ENCODE peak calls at places on chromosome 1, in four cellular contexts. D, N, V and M are unnamed samples.
A peak's percentile ranks its signal among the peaks of the same experiment; 100 is the strongest.

GRCh38 chr1:15687446-15687845 is 3.3 kb downstream of the PLEKHM2 start:
- DNase-seq in N (no peak), V (no peak), D (no peak), M (no peak)

GRCh38 chr1:205706601-205707502 is 26.5 kb upstream of the SLC45A3 start:
- DNase-seq in N (no peak), D (no peak), V (no peak), M (no peak)

GRCh38 chr1:27394925-27395324 is 2.5 kb downstream of the GPR3 start:
- DNase-seq in D (no peak), N (no peak), V (no peak), M (no peak)

GRCh38 chr1:85579619-85580018 is 942 bp upstream of the CCN1 start:
- DNase-seq in N (peak; percentile 84), D (peak; percentile 75), V (peak; percentile 60), M (no peak)

GRCh38 chr1:66244429-66244828 is 289.5 kb upstream of the SGIP1 start:
- DNase-seq in V (no peak), D (no peak), N (peak; percentile 46), M (no peak)

GRCh38 chr1:69915347-69915746 is 290.0 kb downstream of the LRRC40 start:
- DNase-seq in V (no peak), N (peak; percentile 5), D (no peak), M (no peak)

GRCh38 chr1:18154431-18155194 is 47.0 kb downstream of the IGSF21 start:
- DNase-seq in D (no peak), V (peak; percentile 25), N (no peak), M (no peak)

GRCh38 chr1:177423083-177423482 is 252.3 kb downstream of the BRINP2 start:
- DNase-seq in V (no peak), D (no peak), N (no peak), M (no peak)

GRCh38 chr1:28456078-28456477 is 49.8 kb upstream of the RCC1 start:
- DNase-seq in N (peak; percentile 74), D (no peak), V (no peak), M (peak; percentile 23)

GRCh38 chr1:4510276-4510691 is 144.1 kb upstream of the AJAP1 start:
- DNase-seq in N (no peak), D (no peak), V (no peak), M (no peak)

GRCh38 chr1:4512622-4513021 is 141.8 kb upstream of the AJAP1 start:
- DNase-seq in D (no peak), V (no peak), N (no peak), M (peak; percentile 11)

GRCh38 chr1:4511374-4511773 is 143.0 kb upstream of the AJAP1 start:
- DNase-seq in V (no peak), D (no peak), N (no peak), M (no peak)

GRCh38 chr1:4506591-4506990 is 147.8 kb upstream of the AJAP1 start:
- DNase-seq in D (no peak), N (no peak), V (no peak), M (no peak)

DNA sequence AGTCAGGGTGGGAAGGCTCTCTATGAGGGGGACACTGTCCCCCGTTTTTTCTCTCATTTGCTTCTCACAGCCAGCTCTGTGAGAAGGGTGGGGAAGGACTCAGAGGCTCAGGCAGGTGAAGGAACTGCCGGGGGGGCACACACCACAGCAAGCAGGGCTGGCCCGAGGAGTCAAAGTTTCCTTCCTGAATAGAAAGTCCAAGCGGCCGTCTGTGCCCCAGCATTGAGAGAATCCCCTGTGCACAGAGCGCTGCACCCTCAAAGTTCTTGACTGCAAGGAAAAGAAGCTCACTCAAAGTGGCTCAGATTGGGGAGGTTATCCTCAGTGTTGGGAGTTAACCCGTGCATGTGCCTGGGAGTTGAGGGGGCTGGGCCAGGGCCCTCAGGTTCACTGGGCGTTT is 145.2 kb upstream of the AJAP1 start:
- DNase-seq in N (no peak), D (no peak), V (no peak), M (no peak)
- H3K9me3 ChIP-seq in N (no peaks in the 10 kb centered on the region), D (peaks cover 4% of the 10 kb centered on the region), V (no peaks in the 10 kb centered on the region), M (no peaks in the 10 kb centered on the region)

DNA sequence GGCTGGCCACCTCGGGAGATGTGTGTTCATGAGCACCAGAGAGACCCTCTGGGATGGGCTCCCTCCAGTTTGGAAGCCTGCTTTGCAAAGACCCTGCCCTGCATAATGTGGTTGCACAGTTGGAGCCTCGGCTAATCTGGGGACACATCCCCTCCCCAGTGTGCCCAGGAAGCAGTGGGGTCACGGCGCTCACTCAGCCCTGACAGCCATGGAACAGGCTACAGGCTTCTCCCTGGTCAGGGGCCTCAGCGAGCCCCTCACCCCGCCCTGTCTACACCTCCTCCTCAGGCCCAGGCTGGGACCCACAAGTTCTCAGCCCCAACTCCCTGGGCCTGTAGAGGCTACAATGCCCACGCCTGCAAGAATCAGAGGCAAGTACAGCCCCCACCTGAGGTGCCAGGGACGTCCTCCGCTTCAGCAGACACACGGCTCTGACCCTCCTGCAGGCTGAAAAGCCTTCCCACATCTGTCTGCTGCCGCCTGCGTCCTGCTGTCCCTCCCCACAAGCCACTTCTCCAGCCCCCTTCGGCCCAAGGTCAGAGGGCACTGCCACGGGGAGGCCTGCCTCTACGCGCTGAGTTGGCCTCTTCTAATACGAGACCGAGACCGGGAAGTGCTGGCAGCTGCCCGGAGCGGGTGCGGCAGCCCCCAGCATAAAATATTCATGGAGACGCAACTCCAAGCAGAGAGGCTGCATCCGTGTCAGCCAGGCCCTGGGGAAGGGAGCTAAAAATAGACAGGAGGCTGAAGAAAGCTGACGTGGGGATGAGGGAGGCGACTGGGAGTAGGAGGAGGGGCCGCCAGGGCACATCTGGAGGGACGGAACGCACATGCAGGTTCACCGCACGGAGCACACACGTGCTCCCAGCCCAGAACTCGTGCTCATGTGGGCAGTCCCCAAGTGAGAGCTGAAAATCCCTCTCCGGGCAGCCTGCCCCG is 15.2 kb upstream of the GPR153 start:
- DNase-seq in D (no peak), V (no peak), N (peak; percentile 78), M (peak; percentile 85)
- H2AFZ ChIP-seq in D (no peak overlapping the region), V (no peak overlapping the region), N (peak overlapping the region; percentile 83), M (no peak overlapping the region)

GRCh38 chr1:230109066-230109465 is 42.0 kb downstream of the GALNT2 start:
- DNase-seq in N (no peak), V (no peak), D (no peak), M (no peak)
- H3K4me1 ChIP-seq in N (peaks cover 41% of the 10 kb centered on the region), V (peaks cover 51% of the 10 kb centered on the region), D (peaks cover 61% of the 10 kb centered on the region), M (peaks cover 62% of the 10 kb centered on the region)

GRCh38 chr1:106534612-106535011 is 521.9 kb upstream of the PRMT6 start:
- DNase-seq in D (peak; percentile 38), V (peak; percentile 10), N (no peak), M (no peak)
- H3K9me3 ChIP-seq in D (no peaks in the 10 kb centered on the region), V (no peaks in the 10 kb centered on the region), N (no peaks in the 10 kb centered on the region), M (peaks cover 3% of the 10 kb centered on the region)